ENCODE peak calls at places on chromosomes 2 and 18, in six cellular contexts. V is H9; O is SHP77 treated with DMSO at 0.1 percent for 48 hours; T is nephron progenitor cell; L is stimulated activated CD4-positive, alpha-beta T cell treated with anti-CD3 and anti-CD28 coated beads, Interleukin-2, amount 100 ng/mL, for 24 hours; H is NAMALWA. M is an unnamed sample.
A peak's percentile ranks its signal among the peaks of the same experiment; 100 is the strongest.

GRCh38 chr2:27135471-27135955 is 1.1 kb upstream of the PREB start:
- DNase-seq in V (no peak), O (no peak), T (no peak), L (no peak), H (no peak), M (no peak)

GRCh38 chr18:47595816-47596501 is 334.5 kb downstream of the SMAD2 start:
- DNase-seq in V (peak; percentile 48), O (no peak), T (no peak), L (no peak), H (peak; percentile 39), M (peak; percentile 31)

GRCh38 chr2:27573452-27573851 is 9.4 kb upstream of the ZNF512 start:
- DNase-seq in V (no peak), O (no peak), T (no peak), L (no peak), H (no peak), M (no peak)

GRCh38 chr2:233961905-233962304 is 44.7 kb downstream of the TRPM8 start:
- DNase-seq in V (no peak), O (no peak), T (no peak), L (no peak), H (no peak), M (no peak)

GRCh38 chr2:128526455-128526976 is 207.8 kb upstream of the HS6ST1 start:
- DNase-seq in V (no peak), O (no peak), T (no peak), L (no peak), H (no peak), M (no peak)

GRCh38 chr2:174784316-174784715 is 20.0 kb upstream of the CHRNA1 start:
- DNase-seq in V (no peak), O (no peak), T (no peak), L (no peak), H (no peak), M (no peak)

GRCh38 chr2:15797231-15797945 is 143.0 kb upstream of the MYCN start:
- DNase-seq in V (peak; percentile 77), O (no peak), T (no peak), L (no peak), H (peak; percentile 9), M (no peak)

GRCh38 chr2:205835251-205835900 is 153.1 kb downstream of the NRP2 start:
- DNase-seq in V (no peak), O (no peak), T (no peak), L (no peak), H (no peak), M (no peak)

GRCh38 chr2:187500585-187501359 is 52.7 kb upstream of the CALCRL start:
- DNase-seq in V (peak; percentile 35), O (no peak), T (no peak), L (no peak), H (peak; percentile 51), M (peak; percentile 80)

GRCh38 chr18:78813898-78814297 is 165.7 kb upstream of the SALL3 start:
- DNase-seq in V (no peak), O (no peak), T (no peak), L (no peak), H (no peak), M (no peak)

GRCh38 chr2:188146888-188147287 is 144.8 kb upstream of the GULP1 start:
- DNase-seq in V (no peak), O (no peak), T (no peak), L (no peak), H (no peak), M (no peak)

GRCh38 chr18:6521804-6522418 is 107.2 kb upstream of the L3MBTL4 start:
- DNase-seq in V (peak; percentile 73), O (no peak), T (peak; percentile 26), L (no peak), H (peak; percentile 67), M (peak; percentile 1)

GRCh38 chr18:11494093-11494492 is 115.3 kb upstream of the SLC35G4 start:
- DNase-seq in V (no peak), O (no peak), T (no peak), L (no peak), H (no peak), M (no peak)

GRCh38 chr2:229701716-229702115 is 12.6 kb downstream of the DNER start:
- DNase-seq in V (no peak), O (no peak), T (no peak), L (no peak), H (no peak), M (no peak)

GRCh38 chr2:206154197-206154596 is 5.0 kb downstream of the NDUFS1 start:
- DNase-seq in V (no peak), O (no peak), T (no peak), L (no peak), H (peak; percentile 49), M (peak; percentile 74)

GRCh38 chr2:206804326-206804725 is 38.9 kb downstream of the FASTKD2 start:
- DNase-seq in V (peak; percentile 62), O (no peak), T (no peak), L (no peak), H (no peak), M (no peak)

GRCh38 chr2:24050041-24050655 is 607 bp downstream of the FKBP1B start:
- DNase-seq in V (peak; percentile 41), O (no peak), T (peak; percentile 61), L (peak; percentile 21), H (no peak), M (peak; percentile 50)

GRCh38 chr2:191499874-191500565 is 177.9 kb upstream of the NABP1 start:
- DNase-seq in V (no peak), O (no peak), T (no peak), L (no peak), H (no peak), M (peak; percentile 81)

GRCh38 chr18:48940854-48941531 is 9.8 kb downstream of the SMAD7 start:
- DNase-seq in V (no peak), O (no peak), T (no peak), L (peak; percentile 69), H (peak; percentile 81), M (peak; percentile 68)

GRCh38 chr2:200635251-200635650 is 49.4 kb downstream of the AOX1 start:
- DNase-seq in V (no peak), O (no peak), T (no peak), L (no peak), H (no peak), M (peak; percentile 9)